ENCODE peak calls at places on chromosomes 16 and 17, in eight cellular contexts. T is psoas muscle, W is PC-9, G is left ventricle myocardium inferior, A is colonic mucosa, B is neural progenitor cell, D is brain microvascular endothelial cell, R is heart left ventricle. K is an unnamed sample. For H3K36me3, the result is how much of the 10 kb centered on the place peaks cover.

GRCh38 chr16:48623304-48624016 is 13.5 kb upstream of the N4BP1 start:
- DNase-seq in T (peak), W (peak), G (peak), A (peak), B (peak), D (peak), R (peak), K (peak)

GRCh38 chr16:20638711-20639335 is 58.7 kb downstream of the ACSM1 start:
- DNase-seq in T (no peak), W (no peak), G (no peak), A (no peak), B (no peak), D (no peak), R (no peak), K (no peak)

GRCh38 chr16:21638573-21638975 is 13.8 kb downstream of the IGSF6 start:
- DNase-seq in T (no peak), W (peak), G (no peak), A (no peak), B (no peak), D (peak), R (no peak), K (no peak)

GRCh38 chr16:21071741-21072140 is 78.9 kb downstream of the DNAH3 start:
- DNase-seq in T (no peak), W (no peak), G (no peak), A (no peak), B (no peak), D (no peak), R (no peak), K (no peak)

GRCh38 chr17:54451051-54451450 is 449.6 kb upstream of the TOM1L1 start:
- DNase-seq in T (no peak), W (no peak), G (no peak), A (no peak), B (no peak), D (no peak), R (no peak), K (no peak)

GRCh38 chr16:25656639-25657038 is 35.1 kb upstream of the HS3ST4 start:
- DNase-seq in T (no peak), W (no peak), G (no peak), A (no peak), B (no peak), D (no peak), R (no peak), K (no peak)

GRCh38 chr17:80224683-80225082 is 4.5 kb downstream of the SLC26A11 start:
- DNase-seq in T (peak), W (no peak), G (no peak), A (no peak), B (no peak), D (no peak), R (no peak), K (no peak)

GRCh38 chr17:17882182-17882581 is 45.4 kb upstream of the SREBF1 start:
- DNase-seq in T (no peak), W (no peak), G (no peak), A (no peak), B (no peak), D (no peak), R (no peak), K (no peak)

GRCh38 chr17:66655861-66656260 is 179.1 kb upstream of the CACNG5 start:
- DNase-seq in T (no peak), W (no peak), G (no peak), A (no peak), B (no peak), D (peak), R (no peak), K (no peak)

GRCh38 chr17:56231693-56232092 is 78.4 kb downstream of the ANKFN1 start:
- DNase-seq in T (no peak), W (peak), G (no peak), A (no peak), B (no peak), D (no peak), R (no peak), K (no peak)

GRCh38 chr16:11972128-11972527 is 4.4 kb upstream of the SNX29 start:
- DNase-seq in T (no peak), W (no peak), G (no peak), A (peak), B (no peak), D (no peak), R (no peak), K (no peak)

GRCh38 chr17:79936661-79937434 is 97.6 kb upstream of the CBX4 start:
- DNase-seq in T (peak), W (no peak), G (no peak), A (no peak), B (no peak), D (no peak), R (no peak), K (peak)

GRCh38 chr16:66898207-66898606 is 17.9 kb downstream of the PDP2 start:
- DNase-seq in T (no peak), W (peak), G (no peak), A (no peak), B (no peak), D (peak), R (no peak), K (no peak)

GRCh38 chr16:66900721-66901441 is 17.8 kb downstream of the CDH16 start:
- DNase-seq in T (peak), W (no peak), G (no peak), A (peak), B (no peak), D (no peak), R (no peak), K (no peak)

GRCh38 chr16:66899945-66900688 is 18.6 kb downstream of the CDH16 start:
- DNase-seq in T (peak), W (peak), G (peak), A (peak), B (peak), D (peak), R (peak), K (no peak)

GRCh38 chr16:66898933-66899309 is 18.6 kb downstream of the PDP2 start:
- DNase-seq in T (no peak), W (no peak), G (no peak), A (no peak), B (no peak), D (no peak), R (no peak), K (no peak)

GRCh38 chr16:66899310-66899944 is 19.1 kb downstream of the PDP2 start:
- DNase-seq in T (peak), W (no peak), G (no peak), A (no peak), B (no peak), D (no peak), R (no peak), K (no peak)
- H3K27ac ChIP-seq in T (peak), W (peak), G (peak), A (peak), B (no peak), D (no peak), R (peak), K (peak)

DNA sequence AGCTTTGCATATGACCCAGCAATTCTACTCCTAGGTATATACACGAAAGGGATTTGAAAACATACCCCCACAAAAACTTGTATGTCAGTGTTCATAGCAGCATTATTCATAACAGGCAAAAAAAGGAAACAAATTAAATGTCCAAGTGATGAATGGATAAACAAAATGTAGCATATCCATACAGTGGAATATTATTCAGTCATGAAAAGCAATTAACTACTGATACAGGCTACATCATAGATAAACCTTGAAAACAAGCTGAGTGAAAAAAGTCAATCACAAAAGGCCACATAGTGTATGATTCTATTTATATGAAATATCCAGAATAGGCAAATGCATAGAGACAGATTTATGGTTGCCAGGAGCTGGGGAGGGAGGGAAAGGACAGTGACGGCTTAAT is 676 bp downstream of the EME1 start:
- DNase-seq in T (no peak), W (no peak), G (no peak), A (no peak), B (no peak), D (no peak), R (no peak), K (no peak)
- H3K36me3 ChIP-seq in T (under half), W (under half), G (under half), A (under half), B (under half), D (under half), R (under half), K (under half)

GRCh38 chr17:65548570-65548969 is 12.9 kb downstream of the AXIN2 start:
- DNase-seq in T (no peak), W (peak), G (no peak), A (no peak), B (no peak), D (no peak), R (no peak), K (no peak)
- H3K27ac ChIP-seq in T (peak), W (no peak), G (peak), A (no peak), B (no peak), D (no peak), R (no peak), K (no peak)

DNA sequence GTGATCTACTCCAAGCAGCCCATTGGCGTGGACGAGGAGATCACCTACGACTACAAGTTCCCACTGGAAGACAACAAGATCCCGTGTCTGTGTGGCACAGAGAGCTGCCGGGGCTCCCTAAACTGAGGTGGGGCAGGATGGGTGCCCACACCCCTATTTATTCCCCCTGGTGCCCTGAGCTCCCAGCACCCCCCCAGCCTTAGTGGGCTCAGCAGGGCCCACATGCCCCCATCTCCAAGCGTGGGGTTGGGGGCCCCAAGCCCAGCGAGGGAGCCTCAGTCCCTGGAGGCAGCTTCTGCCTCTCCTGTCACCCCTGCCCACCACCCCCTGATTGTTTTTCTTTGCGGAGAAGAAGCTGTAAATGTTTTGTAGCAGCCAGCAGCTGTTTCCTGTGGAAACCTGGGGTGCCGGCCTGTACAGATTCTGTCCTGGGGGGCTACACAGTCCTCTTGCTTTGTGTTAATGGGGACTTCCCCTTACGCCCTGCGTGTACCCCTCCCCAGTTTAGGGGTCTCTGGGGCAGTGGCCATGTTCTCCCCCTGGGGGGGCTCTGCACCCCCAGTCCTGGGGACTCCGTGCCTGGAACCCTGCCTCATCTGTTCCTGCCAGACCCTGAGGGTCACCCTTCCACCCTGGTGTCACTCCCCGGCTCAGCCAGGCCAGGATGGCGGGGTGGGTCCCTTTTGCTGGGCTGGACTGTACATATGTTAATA is 953 bp upstream of the HSD3B7 start:
- DNase-seq in T (no peak), W (peak), G (no peak), A (no peak), B (no peak), D (no peak), R (no peak), K (no peak)
- H3K36me3 ChIP-seq in T (under half), W (under half), G (under half), A (under half), B (under half), D (under half), R (under half), K (under half)

K was measured in upper lobe of left lung.